ENCODE peak calls at places on chromosomes 16 and 17, in seven cellular contexts. U, J, F, A, W, C and O are unnamed samples.

GRCh38 chr16:17380613-17381012 is 90.1 kb downstream of the XYLT1 start:
- DNase-seq in U (peak), J (no peak), F (no peak), A (no peak), W (no peak), C (no peak), O (no peak)

GRCh38 chr17:33178641-33179040 is 114.5 kb downstream of the ASIC2 start:
- DNase-seq in U (no peak), J (no peak), F (no peak), A (no peak), W (no peak), C (peak), O (no peak)

GRCh38 chr17:47427985-47428384 is 102.9 kb upstream of the NPEPPS start:
- DNase-seq in U (no peak), J (no peak), F (no peak), A (no peak), W (no peak), C (no peak), O (no peak)

GRCh38 chr16:58655215-58655596 is 25.6 kb upstream of the CNOT1 start:
- DNase-seq in U (no peak), J (no peak), F (no peak), A (no peak), W (no peak), C (no peak), O (no peak)

GRCh38 chr16:23403547-23403946 is 49.4 kb downstream of the COG7 start:
- DNase-seq in U (no peak), J (no peak), F (no peak), A (no peak), W (no peak), C (no peak), O (no peak)

GRCh38 chr16:31351246-31351936 is 3.6 kb upstream of the ITGAX start:
- DNase-seq in U (no peak), J (no peak), F (no peak), A (no peak), W (no peak), C (no peak), O (no peak)

GRCh38 chr16:27429330-27429871 is 27.4 kb downstream of the IL21R start:
- DNase-seq in U (no peak), J (no peak), F (peak), A (no peak), W (no peak), C (no peak), O (no peak)

GRCh38 chr17:9473716-9474115 is 101.9 kb downstream of the STX8 start:
- DNase-seq in U (peak), J (no peak), F (no peak), A (no peak), W (no peak), C (peak), O (peak)

GRCh38 chr17:1880851-1881630 is 51.2 kb downstream of the RPA1 start:
- DNase-seq in U (peak), J (no peak), F (no peak), A (no peak), W (no peak), C (no peak), O (no peak)

GRCh38 chr17:9254841-9255240 is 233.5 kb downstream of the NTN1 start:
- DNase-seq in U (no peak), J (no peak), F (no peak), A (no peak), W (no peak), C (no peak), O (no peak)

GRCh38 chr17:14068542-14069250 is 608 bp upstream of the COX10 start:
- DNase-seq in U (no peak), J (peak), F (no peak), A (no peak), W (no peak), C (no peak), O (no peak)

GRCh38 chr16:19478505-19478904 is 43.4 kb downstream of the GDE1 start:
- DNase-seq in U (no peak), J (no peak), F (no peak), A (no peak), W (no peak), C (no peak), O (no peak)

GRCh38 chr17:3335876-3336275 is 37.7 kb upstream of the OR3A1 start:
- DNase-seq in U (no peak), J (no peak), F (no peak), A (peak), W (no peak), C (peak), O (no peak)

GRCh38 chr16:17828012-17828411 is 357.3 kb upstream of the XYLT1 start:
- DNase-seq in U (peak), J (no peak), F (no peak), A (no peak), W (no peak), C (no peak), O (peak)

GRCh38 chr17:19363114-19363438 is 553 bp upstream of the B9D1 start:
- DNase-seq in U (no peak), J (no peak), F (no peak), A (no peak), W (no peak), C (no peak), O (no peak)

GRCh38 chr16:68377667-68378420 is 67.0 kb downstream of the PRMT7 start:
- DNase-seq in U (peak), J (no peak), F (no peak), A (no peak), W (no peak), C (peak), O (peak)

GRCh38 chr16:53220585-53220984 is 165.8 kb downstream of the CHD9 start:
- DNase-seq in U (peak), J (peak), F (no peak), A (no peak), W (no peak), C (no peak), O (peak)

GRCh38 chr17:50051082-50051576 is 4.8 kb upstream of the ITGA3 start:
- DNase-seq in U (peak), J (no peak), F (no peak), A (peak), W (no peak), C (peak), O (peak)

GRCh38 chr17:59840329-59840907 is 52.3 kb downstream of the TUBD1 start:
- DNase-seq in U (peak), J (no peak), F (no peak), A (no peak), W (no peak), C (peak), O (peak)

GRCh38 chr17:45050680-45051059 is 762 bp downstream of the DCAKD start:
- DNase-seq in U (peak), J (peak), F (peak), A (no peak), W (no peak), C (no peak), O (no peak)

GRCh38 chr17:48253976-48254375 is 146.4 kb downstream of the SNX11 start:
- DNase-seq in U (no peak), J (no peak), F (no peak), A (no peak), W (no peak), C (no peak), O (no peak)

GRCh38 chr16:57681950-57682728 is 12.5 kb upstream of the DRC7 start:
- DNase-seq in U (no peak), J (no peak), F (no peak), A (no peak), W (no peak), C (no peak), O (no peak)

GRCh38 chr17:57366177-57366557 is 109.8 kb downstream of the MSI2 start:
- DNase-seq in U (no peak), J (no peak), F (no peak), A (no peak), W (no peak), C (no peak), O (no peak)

GRCh38 chr16:24805484-24805883 is 40.3 kb upstream of the SLC5A11 start:
- DNase-seq in U (no peak), J (no peak), F (no peak), A (no peak), W (no peak), C (no peak), O (no peak)

GRCh38 chr17:61942085-61942484 is 14.3 kb upstream of the INTS2 start:
- DNase-seq in U (no peak), J (no peak), F (no peak), A (no peak), W (no peak), C (no peak), O (no peak)
- H3K4me3 ChIP-seq in U (no peak), J (no peak), F (no peak), A (no peak), W (no peak), C (no peak), O (no peak)

DNA sequence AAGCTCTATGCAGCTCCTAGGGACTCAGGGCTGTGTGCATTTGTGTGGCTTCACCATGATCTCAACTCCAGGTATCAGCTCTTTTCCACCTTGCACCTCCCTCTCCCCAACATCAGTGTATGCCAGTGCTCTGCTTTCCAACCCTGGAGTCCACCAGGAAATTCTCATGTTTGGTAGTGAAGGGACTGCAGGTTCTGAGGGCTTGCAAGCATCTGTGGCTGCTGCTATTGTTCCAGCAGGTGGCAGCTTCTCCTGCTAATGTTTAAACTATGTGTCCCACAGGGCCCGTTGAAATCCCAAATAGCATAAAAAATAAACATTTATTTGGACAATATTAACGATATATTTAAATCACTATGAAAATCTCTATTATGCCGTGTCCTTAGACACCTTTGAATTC is 82.0 kb downstream of the RGS9 start:
- DNase-seq in U (no peak), J (no peak), F (no peak), A (no peak), W (no peak), C (no peak), O (no peak)
- TF ChIP-seq CTCF in U (peak), J (peak), F (no peak), A (peak), W (no peak), C (peak), O (peak)

GRCh38 chr17:80761421-80761871 is 216.8 kb downstream of the RPTOR start:
- DNase-seq in U (peak), J (no peak), F (no peak), A (peak), W (peak), C (peak), O (peak)
- H3K4me3 ChIP-seq in U (no peak), J (no peak), F (no peak), A (no peak), W (no peak), C (no peak), O (no peak)

GRCh38 chr16:10525214-10525825 is 55.1 kb downstream of the EMP2 start:
- DNase-seq in U (no peak), J (no peak), F (no peak), A (no peak), W (no peak), C (no peak), O (no peak)
- TF ChIP-seq CTCF in U (no peak), J (no peak), F (no peak), A (no peak), W (no peak), C (no peak), O (no peak)

DNA sequence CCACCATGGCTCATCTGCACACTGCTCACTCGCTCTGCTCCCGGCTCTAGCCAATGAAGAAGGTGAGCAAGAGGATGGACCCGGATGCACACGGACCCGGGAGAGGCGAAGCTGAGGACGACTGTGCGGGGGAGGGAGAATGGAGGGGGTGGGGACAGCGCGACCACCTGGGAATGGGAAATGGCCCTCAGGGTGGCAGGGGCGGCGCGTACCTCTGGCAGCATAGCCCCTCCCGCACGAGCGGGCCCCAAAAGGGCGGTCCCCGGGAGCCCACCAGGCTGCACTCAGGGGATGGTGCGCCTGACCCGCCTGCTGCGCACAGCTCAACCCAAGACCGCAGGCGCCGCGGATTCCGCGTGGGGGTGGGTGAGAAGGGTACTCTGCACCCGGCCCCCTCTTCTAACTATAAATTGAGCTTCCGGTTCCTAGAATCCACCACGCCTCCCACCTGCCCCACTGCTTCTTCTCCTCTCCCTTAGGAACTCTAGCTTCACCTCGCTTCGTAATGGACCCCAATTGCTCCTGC is 6.1 kb downstream of the MT1H start:
- DNase-seq in U (no peak), J (no peak), F (peak), A (no peak), W (no peak), C (no peak), O (no peak)
- H3K4me3 ChIP-seq in U (no peak), J (no peak), F (peak), A (no peak), W (peak), C (no peak), O (peak)

GRCh38 chr17:29278692-29279091 is 15.3 kb downstream of the NUFIP2 start:
- DNase-seq in U (no peak), J (no peak), F (no peak), A (no peak), W (no peak), C (no peak), O (no peak)

GRCh38 chr17:29279397-29280070 is 14.4 kb downstream of the NUFIP2 start:
- DNase-seq in U (no peak), J (no peak), F (no peak), A (no peak), W (no peak), C (no peak), O (no peak)

GRCh38 chr17:29283496-29283895 is 10.5 kb downstream of the NUFIP2 start:
- DNase-seq in U (no peak), J (peak), F (no peak), A (no peak), W (no peak), C (no peak), O (no peak)
- TF ChIP-seq CTCF in U (peak), J (peak), F (no peak), A (no peak), W (no peak), C (peak), O (peak)

GRCh38 chr16:30094541-30095165 is 1.4 kb downstream of the YPEL3 start:
- DNase-seq in U (no peak), J (no peak), F (no peak), A (no peak), W (no peak), C (no peak), O (no peak)
- H3K4me3 ChIP-seq in U (no peak), J (peak), F (peak), A (no peak), W (peak), C (peak), O (peak)